ENCODE peak calls at places on chromosome 3, in six cellular contexts. P is neuronal stem cell; F is fibroblast of lung; N is choroid plexus epithelial cell; B is CD4-positive, CD25-positive, alpha-beta regulatory T cell; K is AG10803. Z is an unnamed sample.

GRCh38 chr3:28745904-28746617 is 397.4 kb upstream of the AZI2 start:
- DNase-seq in P (no peak), F (peak), N (no peak), B (no peak), K (peak), Z (peak)

GRCh38 chr3:38662544-38662943 is 13.1 kb upstream of the SCN5A start:
- DNase-seq in P (no peak), F (peak), N (peak), B (peak), K (peak), Z (no peak)

GRCh38 chr3:116000315-116000714 is 377.0 kb downstream of the GAP43 start:
- DNase-seq in P (no peak), F (peak), N (peak), B (no peak), K (peak), Z (peak)

GRCh38 chr3:126413693-126414080 is 19.0 kb downstream of the CFAP100 start:
- DNase-seq in P (no peak), F (no peak), N (no peak), B (no peak), K (no peak), Z (no peak)

GRCh38 chr3:31106204-31106603 is 211.7 kb upstream of the GADL1 start:
- DNase-seq in P (no peak), F (peak), N (peak), B (no peak), K (peak), Z (peak)

GRCh38 chr3:197482001-197482400 is 73.8 kb downstream of the BDH1 start:
- DNase-seq in P (no peak), F (peak), N (peak), B (no peak), K (no peak), Z (peak)

GRCh38 chr3:66138336-66139234 is 82.2 kb upstream of the SLC25A26 start:
- DNase-seq in P (peak), F (peak), N (peak), B (peak), K (peak), Z (peak)

GRCh38 chr3:46987485-46988401 is 8.3 kb downstream of the NBEAL2 start:
- DNase-seq in P (no peak), F (no peak), N (no peak), B (peak), K (no peak), Z (no peak)

GRCh38 chr3:44983413-44984040 is 7.5 kb downstream of the EXOSC7 start:
- DNase-seq in P (no peak), F (no peak), N (no peak), B (peak), K (peak), Z (no peak)

GRCh38 chr3:69688400-69688799 is 50.9 kb upstream of the MITF start:
- DNase-seq in P (no peak), F (no peak), N (no peak), B (no peak), K (no peak), Z (no peak)
- H3K4me3 ChIP-seq in P (no peak), F (no peak), N (no peak), B (no peak), K (no peak), Z (no peak)

GRCh38 chr3:170425491-170426239 is 7.0 kb downstream of the CLDN11 start:
- DNase-seq in P (peak), F (no peak), N (no peak), B (no peak), K (no peak), Z (no peak)

GRCh38 chr3:170426240-170426797 is 7.7 kb downstream of the CLDN11 start:
- DNase-seq in P (no peak), F (peak), N (peak), B (no peak), K (no peak), Z (no peak)

GRCh38 chr3:170421758-170422157 is 3.1 kb downstream of the CLDN11 start:
- DNase-seq in P (no peak), F (no peak), N (no peak), B (no peak), K (no peak), Z (no peak)

GRCh38 chr3:170423001-170423615 is 4.4 kb downstream of the CLDN11 start:
- DNase-seq in P (no peak), F (peak), N (peak), B (no peak), K (no peak), Z (no peak)

DNA sequence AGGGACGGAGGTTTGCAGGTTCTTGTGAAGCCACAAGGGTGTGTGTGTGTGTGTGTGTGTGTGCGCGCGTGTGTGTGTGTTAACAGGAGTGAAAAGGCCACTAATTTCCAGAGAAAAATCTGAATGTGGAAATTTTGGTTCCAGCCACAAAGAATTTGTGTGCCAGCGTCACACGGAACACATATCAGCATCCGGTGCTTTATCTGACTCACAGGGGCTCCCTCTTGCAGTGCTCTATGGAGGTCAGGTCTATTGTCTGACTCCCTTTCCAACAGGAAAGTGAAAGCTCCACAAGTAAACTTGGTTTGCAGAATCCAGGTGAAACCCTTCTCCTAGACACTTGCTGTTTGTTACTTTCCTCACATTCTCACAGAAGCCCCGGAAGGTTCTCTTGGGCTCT is 6.2 kb downstream of the CLDN11 start:
- DNase-seq in P (no peak), F (peak), N (peak), B (no peak), K (no peak), Z (no peak)
- H3K4me3 ChIP-seq in P (peak), F (no peak), N (no peak), B (no peak), K (no peak), Z (no peak)

DNA sequence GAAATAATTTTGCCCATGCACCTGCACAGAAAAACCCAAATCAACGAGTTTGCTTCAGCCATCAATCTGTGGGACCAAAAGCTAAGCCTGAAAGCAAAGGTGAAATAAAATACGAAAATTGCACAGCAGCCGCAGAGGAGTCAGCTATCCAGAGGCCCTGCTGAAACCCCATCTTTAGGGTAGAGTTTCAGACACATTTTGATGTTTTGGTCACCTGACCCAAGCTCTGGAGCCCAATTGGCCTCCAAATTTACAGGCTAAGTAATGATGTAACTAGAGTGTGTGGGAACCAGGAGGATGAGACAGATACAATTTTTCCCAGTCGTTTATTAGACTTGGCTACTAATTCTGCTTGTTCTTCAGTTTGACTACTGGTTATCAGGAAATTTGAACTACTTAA is 308.6 kb upstream of the ATP11B start:
- DNase-seq in P (no peak), F (no peak), N (no peak), B (no peak), K (no peak), Z (no peak)
- H3K4me3 ChIP-seq in P (no peak), F (no peak), N (no peak), B (no peak), K (no peak), Z (no peak)

GRCh38 chr3:8441969-8442559 is 59.6 kb upstream of the LMCD1 start:
- DNase-seq in P (peak), F (peak), N (peak), B (peak), K (peak), Z (peak)

GRCh38 chr3:8445861-8446260 is 55.8 kb upstream of the LMCD1 start:
- DNase-seq in P (no peak), F (peak), N (peak), B (no peak), K (peak), Z (peak)

GRCh38 chr3:8442993-8443670 is 58.5 kb upstream of the LMCD1 start:
- DNase-seq in P (no peak), F (peak), N (peak), B (no peak), K (peak), Z (peak)

GRCh38 chr3:8444883-8445282 is 56.7 kb upstream of the LMCD1 start:
- DNase-seq in P (no peak), F (no peak), N (no peak), B (no peak), K (no peak), Z (no peak)

DNA sequence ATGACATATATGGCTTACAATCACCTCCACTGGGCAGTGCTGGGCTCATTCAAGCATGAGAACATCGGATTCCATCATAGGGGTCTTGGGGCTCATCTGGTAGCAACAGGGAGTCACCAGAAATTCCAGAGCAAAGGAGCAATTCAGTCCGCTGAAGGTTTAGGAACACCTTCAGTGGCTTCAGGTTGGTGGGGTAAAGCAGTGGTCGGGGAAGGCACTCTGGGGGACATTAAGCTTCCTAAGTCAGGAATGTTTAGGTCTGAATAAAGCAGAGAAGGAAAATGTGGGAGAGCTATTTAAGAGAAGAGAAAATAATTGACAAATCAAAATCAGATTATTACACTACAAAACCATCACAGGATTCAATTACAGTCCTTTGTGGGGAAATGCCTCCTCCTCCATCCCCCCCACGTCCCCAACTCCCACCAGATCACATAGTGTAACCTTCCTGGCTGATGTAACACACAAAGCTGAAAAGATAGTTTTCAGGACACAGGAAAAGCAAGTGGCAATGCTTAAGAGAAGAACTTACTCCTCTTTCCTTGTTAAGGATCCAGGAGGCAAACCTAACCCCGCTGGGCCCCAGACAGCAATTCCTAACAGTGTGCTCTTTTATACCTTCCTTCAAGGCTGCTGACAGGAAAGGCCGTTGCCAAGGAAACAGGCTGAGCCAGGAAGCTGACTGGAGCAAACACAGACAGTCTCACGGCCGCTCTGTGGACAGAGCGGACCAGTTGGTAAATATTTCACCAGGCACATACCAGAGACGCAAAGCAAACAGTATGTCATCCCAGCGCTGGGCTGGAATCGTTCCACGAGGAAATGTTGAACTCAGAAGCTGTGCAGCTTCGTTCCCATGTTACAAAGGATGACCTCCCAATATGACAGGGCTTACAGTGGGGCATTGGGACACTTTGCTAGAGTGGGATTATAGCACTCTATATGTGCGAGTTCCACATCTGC is 57.5 kb upstream of the LMCD1 start:
- DNase-seq in P (peak), F (peak), N (peak), B (no peak), K (peak), Z (peak)
- H3K4me3 ChIP-seq in P (peak), F (peak), N (peak), B (no peak), K (peak), Z (peak)